ENCODE peak calls at places on chromosomes 13 and 19, in six cellular contexts. E, F, S, L, K and A are unnamed samples.

GRCh38 chr13:74003374-74003773 is 130.8 kb downstream of the KLF12 start:
- DNase-seq in E (no peak), F (no peak), S (no peak), L (no peak), K (no peak), A (no peak)

GRCh38 chr13:109243311-109243951 is 543.0 kb downstream of the IRS2 start:
- DNase-seq in E (no peak), F (no peak), S (no peak), L (no peak), K (no peak), A (no peak)

GRCh38 chr19:7262470-7262869 is 31.7 kb downstream of the INSR start:
- DNase-seq in E (no peak), F (no peak), S (no peak), L (no peak), K (no peak), A (no peak)

GRCh38 chr19:9847087-9847671 is 12.1 kb downstream of the PIN1 start:
- DNase-seq in E (no peak), F (no peak), S (peak), L (peak), K (peak), A (no peak)

GRCh38 chr13:78608254-78608704 is 4.9 kb upstream of the POU4F1 start:
- DNase-seq in E (no peak), F (no peak), S (no peak), L (no peak), K (peak), A (no peak)

GRCh38 chr19:29672319-29672932 is 7.2 kb downstream of the PLEKHF1 start:
- DNase-seq in E (no peak), F (no peak), S (no peak), L (no peak), K (no peak), A (no peak)

GRCh38 chr19:40907968-40908735 is 26.1 kb upstream of the CYP2A7 start:
- DNase-seq in E (no peak), F (peak), S (no peak), L (no peak), K (no peak), A (peak)

GRCh38 chr13:41802684-41803554 is 158.0 kb downstream of the VWA8 start:
- DNase-seq in E (no peak), F (no peak), S (no peak), L (no peak), K (no peak), A (no peak)

GRCh38 chr19:42309686-42310085 is 3.4 kb upstream of the TMEM145 start:
- DNase-seq in E (no peak), F (no peak), S (no peak), L (no peak), K (no peak), A (no peak)

DNA sequence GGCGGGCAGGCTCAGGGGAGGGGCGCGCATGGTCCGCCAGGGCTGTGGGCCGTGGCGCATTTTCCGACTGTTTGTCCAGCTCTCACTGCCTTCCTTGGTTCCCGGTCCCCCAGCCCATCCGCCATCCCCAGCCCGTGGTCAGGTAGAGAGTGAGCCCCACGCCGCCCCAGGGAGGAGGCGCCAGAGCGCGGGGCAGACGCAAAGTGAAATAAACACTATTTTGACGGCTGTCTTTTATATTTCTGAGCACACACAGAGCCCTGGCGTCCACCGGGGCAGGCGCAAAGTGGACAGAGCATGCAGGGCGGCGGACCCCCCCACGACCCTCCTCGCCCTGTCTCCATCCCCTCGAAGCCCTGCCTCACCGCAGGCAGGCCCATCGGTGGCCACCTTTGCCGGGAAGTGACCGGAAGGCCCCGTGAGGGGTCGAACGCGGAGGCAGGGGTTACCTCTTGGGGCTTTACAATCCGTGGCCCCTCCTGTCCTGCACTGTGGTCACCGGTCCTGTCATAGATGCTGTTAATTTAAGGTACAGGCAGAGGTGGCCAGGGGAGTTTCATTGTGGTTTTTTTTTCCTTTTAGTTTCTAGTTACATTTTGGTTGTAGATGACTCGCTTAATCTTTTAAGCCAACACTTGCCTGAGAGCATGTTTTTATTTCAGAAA is 13.2 kb downstream of the COMP start:
- DNase-seq in E (no peak), F (no peak), S (no peak), L (no peak), K (no peak), A (no peak)
- TF ChIP-seq POLR2AphosphoS5 in E (no peak), F (no peak), S (no peak), L (no peak), K (no peak), A (no peak)

GRCh38 chr19:49639401-49640112 is 386 bp downstream of the RRAS start:
- DNase-seq in E (no peak), F (no peak), S (no peak), L (no peak), K (no peak), A (no peak)
- TF ChIP-seq POLR2AphosphoS5 in E (no peak), F (no peak), S (no peak), L (no peak), K (no peak), A (no peak)

DNA sequence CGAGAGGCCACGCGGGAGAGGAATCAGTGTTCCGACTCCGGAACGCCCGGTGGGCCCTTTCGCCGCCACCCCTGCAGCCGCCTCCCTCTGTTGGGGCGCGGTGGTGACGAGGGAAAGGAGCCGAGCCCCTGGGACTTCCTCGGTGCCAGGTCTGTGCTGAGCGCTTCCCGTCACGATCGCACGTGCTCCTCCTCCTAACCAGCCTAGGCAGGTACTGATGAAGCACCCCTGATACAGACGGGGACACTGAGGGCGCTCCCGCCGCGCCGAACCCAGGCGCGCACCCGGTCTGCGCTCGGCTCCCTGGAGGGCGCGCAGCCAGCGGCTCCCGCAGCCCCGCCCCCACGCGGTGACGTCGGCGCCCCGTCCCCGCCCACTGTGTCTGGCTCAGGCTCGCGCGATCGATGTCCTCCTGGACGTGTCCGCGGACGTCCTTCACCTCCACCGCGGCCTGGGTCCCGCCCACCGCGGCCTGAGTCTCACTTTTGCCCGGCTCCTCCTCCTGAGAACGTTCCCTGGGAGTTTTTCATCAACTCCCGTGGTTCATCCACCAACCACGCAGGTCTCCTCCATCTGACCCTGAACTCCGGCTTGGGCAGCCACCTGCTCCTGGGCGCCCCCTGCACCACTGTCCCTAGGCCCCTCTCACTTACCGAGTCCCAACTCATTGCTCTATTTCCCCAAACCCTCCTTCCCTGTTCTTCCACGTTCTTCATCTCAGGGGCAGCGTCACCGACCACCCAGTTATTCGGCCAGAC is 2.6 kb upstream of the KLK15 start:
- DNase-seq in E (peak), F (peak), S (peak), L (peak), K (peak), A (peak)
- TF ChIP-seq POLR2AphosphoS5 in E (peak), F (no peak), S (peak), L (no peak), K (no peak), A (peak)

GRCh38 chr13:112000888-112001287 is 66.1 kb upstream of the SOX1 start:
- DNase-seq in E (no peak), F (no peak), S (no peak), L (no peak), K (no peak), A (no peak)

GRCh38 chr13:111994578-111994977 is 72.4 kb upstream of the SOX1 start:
- DNase-seq in E (no peak), F (no peak), S (no peak), L (no peak), K (no peak), A (no peak)

GRCh38 chr13:112001571-112001970 is 65.4 kb upstream of the SOX1 start:
- DNase-seq in E (no peak), F (no peak), S (no peak), L (no peak), K (no peak), A (no peak)

GRCh38 chr13:111993701-111994100 is 73.2 kb upstream of the SOX1 start:
- DNase-seq in E (no peak), F (no peak), S (no peak), L (no peak), K (no peak), A (no peak)

GRCh38 chr13:111999352-111999751 is 67.6 kb upstream of the SOX1 start:
- DNase-seq in E (no peak), F (no peak), S (no peak), L (no peak), K (no peak), A (no peak)
- TF ChIP-seq POLR2AphosphoS5 in E (no peak), F (no peak), S (no peak), L (no peak), K (no peak), A (no peak)

GRCh38 chr19:43624933-43625332 is 5.5 kb upstream of the ZNF428 start:
- DNase-seq in E (peak), F (peak), S (no peak), L (peak), K (no peak), A (peak)
- TF ChIP-seq POLR2AphosphoS5 in E (no peak), F (no peak), S (no peak), L (no peak), K (no peak), A (no peak)